ENCODE peak calls at places on chromosomes 1 and 21, in four cellular contexts. A, E, L and Y are unnamed samples.

GRCh38 chr1:203453016-203453415 is 22.6 kb upstream of the PRELP start:
- DNase-seq in E (no peak), L (no peak), A (no peak), Y (peak)

GRCh38 chr1:112926858-112927257 is 29.1 kb downstream of the SLC16A1 start:
- DNase-seq in E (no peak), A (no peak), L (no peak), Y (no peak)

GRCh38 chr1:204406621-204407020 is 5.0 kb downstream of the PPP1R15B start:
- DNase-seq in A (no peak), E (no peak), L (no peak), Y (no peak)

GRCh38 chr1:212313616-212314015 is 28.4 kb downstream of the PPP2R5A start:
- DNase-seq in E (no peak), L (no peak), A (no peak), Y (no peak)

GRCh38 chr1:211551628-211552465 is 27.1 kb downstream of the SLC30A1 start:
- DNase-seq in E (no peak), A (no peak), L (peak), Y (no peak)

GRCh38 chr1:29653886-29654450 is 417.6 kb downstream of the PTPRU start:
- DNase-seq in A (no peak), E (no peak), L (no peak), Y (no peak)

GRCh38 chr1:110927484-110928075 is 36.1 kb downstream of the LRIF1 start:
- DNase-seq in A (no peak), E (no peak), L (no peak), Y (no peak)

GRCh38 chr1:5764464-5764863 is 227.8 kb downstream of the NPHP4 start:
- DNase-seq in L (no peak), A (no peak), E (no peak), Y (no peak)

GRCh38 chr1:43460988-43461693 is 7.4 kb upstream of the HYI start:
- DNase-seq in L (no peak), A (no peak), E (no peak), Y (no peak)

GRCh38 chr1:23980725-23981063 is 567 bp upstream of the SRSF10 start:
- DNase-seq in A (no peak), L (no peak), E (no peak), Y (peak)

GRCh38 chr1:66993076-66993475 is 60.9 kb downstream of the SLC35D1 start:
- DNase-seq in L (no peak), A (no peak), E (no peak), Y (no peak)

GRCh38 chr1:240928265-240928664 is 316.3 kb upstream of the GREM2 start:
- DNase-seq in E (no peak), A (no peak), L (no peak), Y (no peak)

GRCh38 chr1:32063261-32063681 is 9.5 kb upstream of the TMEM39B start:
- DNase-seq in E (peak), A (no peak), L (peak), Y (no peak)

GRCh38 chr1:113758631-113759340 is 500 bp downstream of the PHTF1 start:
- DNase-seq in L (no peak), E (peak), A (peak), Y (peak)

GRCh38 chr1:941588-942383 is 17.3 kb downstream of the NOC2L start:
- DNase-seq in L (no peak), A (no peak), E (no peak), Y (peak)

GRCh38 chr1:41842282-41842681 is 76.4 kb downstream of the HIVEP3 start:
- DNase-seq in E (no peak), A (no peak), L (no peak), Y (no peak)

GRCh38 chr1:117796226-117796625 is 133.2 kb downstream of the GDAP2 start:
- DNase-seq in A (no peak), E (no peak), L (no peak), Y (no peak)

GRCh38 chr21:22201669-22202068 is 1203.5 kb downstream of the NCAM2 start:
- DNase-seq in L (no peak), E (no peak), A (no peak), Y (no peak)

GRCh38 chr21:15079276-15079675 is 14.5 kb upstream of the NRIP1 start:
- DNase-seq in L (no peak), E (no peak), A (no peak), Y (no peak)

GRCh38 chr1:164559342-164560070 is 522 bp downstream of the PBX1 start:
- DNase-seq in A (no peak), E (no peak), L (no peak), Y (peak)

GRCh38 chr1:170590921-170591705 is 59.1 kb downstream of the GORAB start:
- DNase-seq in A (no peak), E (no peak), L (no peak), Y (no peak)

GRCh38 chr1:183234660-183235476 is 48.8 kb downstream of the LAMC2 start:
- DNase-seq in L (peak), E (no peak), A (no peak), Y (peak)

GRCh38 chr21:45532826-45533730 is 9.2 kb downstream of the SLC19A1 start:
- DNase-seq in A (peak), L (no peak), E (no peak), Y (peak)

GRCh38 chr1:220908757-220909156 is 29.5 kb downstream of the HLX start:
- DNase-seq in L (peak), A (no peak), E (no peak), Y (no peak)

GRCh38 chr1:246699095-246699735 is 25.0 kb upstream of the SCCPDH start:
- DNase-seq in L (peak), E (peak), A (peak), Y (peak)

GRCh38 chr1:37176269-37176668 is 142.0 kb upstream of the GRIK3 start:
- DNase-seq in L (no peak), A (no peak), E (no peak), Y (no peak)

GRCh38 chr1:20486457-20487235 is 636 bp upstream of the CAMK2N1 start:
- DNase-seq in E (no peak), L (no peak), A (no peak), Y (peak)

GRCh38 chr1:168135116-168135981 is 1.4 kb downstream of the GPR161 start:
- DNase-seq in A (no peak), E (no peak), L (no peak), Y (no peak)